ENCODE peak calls at places on chromosomes 3 and 15, in six cellular contexts. H is Kasumi-1; X is endothelial cell; G is EL; O is activated CD4-positive, alpha-beta T cell treated with anti-CD3 and anti-CD28 coated beads for 48 hours; C is activated B cell treated with CpG ODN at 0.5 μM for 24 hours. K is an unnamed sample.
A peak's percentile ranks its signal among the peaks of the same experiment; 100 is the strongest.

GRCh38 chr3:48798998-48799397 is 48.7 kb downstream of the PRKAR2A start:
- DNase-seq in C (no peak), X (no peak), G (no peak), H (no peak), O (no peak), K (no peak)

GRCh38 chr15:41022487-41023090 is 69.3 kb downstream of the CHAC1 start:
- DNase-seq in X (peak; percentile 62), G (peak; percentile 61), C (no peak), O (peak; percentile 39), H (peak; percentile 81), K (peak; percentile 31)

GRCh38 chr3:58994746-58995330 is 55.0 kb downstream of the CFAP20DC start:
- DNase-seq in H (peak; percentile 90), X (peak; percentile 33), O (peak; percentile 32), C (no peak), G (peak; percentile 63), K (no peak)

GRCh38 chr3:183931881-183932280 is 47.2 kb upstream of the PARL start:
- DNase-seq in G (no peak), X (no peak), H (no peak), O (no peak), C (no peak), K (no peak)

GRCh38 chr3:152508705-152509104 is 240.0 kb downstream of the MBNL1 start:
- DNase-seq in O (no peak), C (no peak), X (no peak), G (no peak), H (peak; percentile 63), K (no peak)

GRCh38 chr3:168933614-168934013 is 729.9 kb downstream of the MECOM start:
- DNase-seq in H (no peak), O (no peak), G (peak; percentile 43), C (no peak), X (no peak), K (no peak)

GRCh38 chr15:68386587-68387287 is 45.2 kb downstream of the ITGA11 start:
- DNase-seq in C (no peak), X (no peak), H (no peak), O (no peak), G (no peak), K (no peak)

GRCh38 chr15:60462027-60462426 is 16.9 kb downstream of the ICE2 start:
- DNase-seq in H (no peak), O (no peak), C (no peak), G (no peak), X (no peak), K (no peak)

GRCh38 chr3:112688085-112688769 is 47.3 kb upstream of the CCDC80 start:
- DNase-seq in G (peak; percentile 43), H (no peak), X (no peak), C (no peak), O (no peak), K (no peak)

GRCh38 chr3:39905788-39906187 is 96.4 kb downstream of the MYRIP start:
- DNase-seq in O (no peak), C (no peak), X (no peak), H (no peak), G (no peak), K (no peak)

GRCh38 chr3:194176274-194176991 is 40.5 kb downstream of the HES1 start:
- DNase-seq in O (no peak), H (no peak), X (peak; percentile 25), G (no peak), C (no peak), K (no peak)

GRCh38 chr3:53331871-53332270 is 15.5 kb downstream of the DCP1A start:
- DNase-seq in H (no peak), G (no peak), O (no peak), X (no peak), C (no peak), K (no peak)

GRCh38 chr3:101675709-101676218 is 1.2 kb downstream of the ZBTB11 start:
- DNase-seq in G (no peak), H (no peak), C (no peak), X (peak; percentile 10), O (no peak), K (peak; percentile 54)

GRCh38 chr3:32238027-32238815 is at the start of gene CMTM8:
- DNase-seq in G (peak; percentile 33), C (no peak), O (peak; percentile 69), X (peak; percentile 73), H (peak; percentile 50), K (peak; percentile 51)

GRCh38 chr15:25176991-25177954 is 222.5 kb downstream of the SNRPN start:
- DNase-seq in C (peak; percentile 5), H (no peak), O (no peak), G (no peak), X (peak; percentile 3), K (peak; percentile 21)

K was measured in lung.